ENCODE peak calls at places on chromosomes 4 and X, in ten cellular contexts. V, Z, H, M, O, X, R, K, B and D are unnamed samples.

GRCh38 chrX:22800360-22800759 is 199.4 kb upstream of the DDX53 start:
- DNase-seq in V (no peak), Z (no peak), H (peak; percentile 86), M (peak; percentile 91), O (peak; percentile 3), X (peak; percentile 62), R (no peak), K (no peak), B (peak; percentile 65), D (no peak)

GRCh38 chr4:153152453-153153338 is 51.5 kb upstream of the TRIM2 start:
- DNase-seq in V (peak; percentile 87), Z (peak; percentile 26), H (peak; percentile 66), M (peak; percentile 41), O (no peak), X (no peak), R (peak; percentile 34), K (peak; percentile 37), B (no peak), D (peak; percentile 50)

GRCh38 chrX:16819634-16820033 is 33.4 kb downstream of the TXLNG start:
- DNase-seq in V (no peak), Z (no peak), H (no peak), M (no peak), O (no peak), X (no peak), R (no peak), K (no peak), B (no peak), D (no peak)

GRCh38 chr4:76748649-76749048 is 149.3 kb downstream of the SOWAHB start:
- DNase-seq in V (no peak), Z (no peak), H (peak; percentile 41), M (peak; percentile 59), O (no peak), X (no peak), R (no peak), K (no peak), B (peak; percentile 49), D (peak; percentile 51)

GRCh38 chr4:1601533-1601835 is 82.6 kb downstream of the FAM53A start:
- DNase-seq in V (no peak), Z (no peak), H (no peak), M (no peak), O (no peak), X (no peak), R (no peak), K (no peak), B (no peak), D (no peak)

GRCh38 chrX:139936259-139936658 is 3.4 kb upstream of the ATP11C start:
- DNase-seq in V (no peak), Z (no peak), H (peak; percentile 16), M (no peak), O (no peak), X (no peak), R (no peak), K (no peak), B (no peak), D (no peak)

GRCh38 chrX:28920141-28920540 is 332.9 kb downstream of the IL1RAPL1 start:
- DNase-seq in V (no peak), Z (no peak), H (no peak), M (no peak), O (no peak), X (no peak), R (no peak), K (no peak), B (no peak), D (no peak)

GRCh38 chrX:32842053-32842452 is 369.3 kb downstream of the DMD start:
- DNase-seq in V (no peak), Z (no peak), H (no peak), M (no peak), O (no peak), X (no peak), R (no peak), K (no peak), B (no peak), D (no peak)

GRCh38 chr4:6271701-6272465 is 2.2 kb downstream of the WFS1 start:
- DNase-seq in V (no peak), Z (peak; percentile 51), H (no peak), M (no peak), O (no peak), X (no peak), R (no peak), K (peak; percentile 52), B (no peak), D (no peak)

GRCh38 chr4:8688041-8688907 is 95.7 kb downstream of the CPZ start:
- DNase-seq in V (no peak), Z (no peak), H (peak; percentile 46), M (no peak), O (no peak), X (no peak), R (no peak), K (no peak), B (no peak), D (peak; percentile 58)

GRCh38 chr4:174613979-174614378 is 91.7 kb upstream of the HPGD start:
- DNase-seq in V (no peak), Z (no peak), H (peak; percentile 11), M (no peak), O (no peak), X (no peak), R (no peak), K (no peak), B (no peak), D (no peak)

GRCh38 chrX:108018659-108019381 is 26.0 kb upstream of the VSIG1 start:
- DNase-seq in V (no peak), Z (no peak), H (no peak), M (no peak), O (no peak), X (no peak), R (peak; percentile 27), K (no peak), B (no peak), D (no peak)

GRCh38 chrX:108019382-108019857 is 25.4 kb upstream of the VSIG1 start:
- DNase-seq in V (no peak), Z (no peak), H (no peak), M (no peak), O (no peak), X (no peak), R (no peak), K (no peak), B (no peak), D (no peak)

GRCh38 chrX:108022491-108023089 is 22.3 kb upstream of the VSIG1 start:
- DNase-seq in V (no peak), Z (no peak), H (no peak), M (peak; percentile 6), O (no peak), X (no peak), R (no peak), K (no peak), B (no peak), D (no peak)

GRCh38 chrX:108025954-108026616 is 18.8 kb upstream of the VSIG1 start:
- DNase-seq in V (no peak), Z (no peak), H (no peak), M (no peak), O (no peak), X (no peak), R (no peak), K (no peak), B (no peak), D (no peak)

DNA sequence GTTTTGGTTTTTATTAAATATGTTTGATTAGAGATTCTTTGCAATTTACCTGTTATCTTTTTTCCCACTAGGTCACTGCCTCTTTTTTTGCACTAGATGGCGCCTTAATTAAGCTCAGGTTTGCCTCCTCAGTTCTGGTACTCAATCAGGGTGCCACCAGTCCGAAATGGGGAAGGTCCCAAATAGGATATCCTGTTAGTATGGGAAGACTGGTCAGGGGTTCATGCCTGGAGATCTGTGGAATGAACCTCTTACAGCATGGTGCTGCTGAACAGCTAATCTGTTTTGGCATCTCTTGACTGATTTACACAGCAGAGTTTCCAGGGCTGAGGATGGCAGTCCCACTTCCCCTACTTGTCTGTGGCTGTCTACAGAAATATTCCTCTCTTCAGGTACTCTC is 24.2 kb upstream of the VSIG1 start:
- DNase-seq in V (no peak), Z (no peak), H (peak; percentile 20), M (peak; percentile 29), O (no peak), X (no peak), R (peak; percentile 0), K (no peak), B (no peak), D (peak; percentile 12)
- TF ChIP-seq CTCF in V (no peak), Z (peak; percentile 20), H (peak; percentile 41), M (peak; percentile 46), O (no peak), X (peak; percentile 44), R (no peak), K (no peak), B (peak; percentile 76), D (peak; percentile 45)

GRCh38 chrX:115892787-115893671 is 277.5 kb upstream of the AGTR2 start:
- DNase-seq in V (peak; percentile 82), Z (no peak), H (peak; percentile 52), M (peak; percentile 4), O (no peak), X (no peak), R (no peak), K (peak; percentile 77), B (peak; percentile 95), D (no peak)
- TF ChIP-seq CTCF in V (no peak), Z (no peak), H (no peak), M (no peak), O (no peak), X (no peak), R (no peak), K (peak; percentile 35), B (peak; percentile 68), D (peak; percentile 18)

GRCh38 chrX:46882266-46882665 is 30.0 kb upstream of the JADE3 start:
- DNase-seq in V (no peak), Z (no peak), H (no peak), M (no peak), O (no peak), X (no peak), R (no peak), K (no peak), B (no peak), D (no peak)

GRCh38 chrX:46873746-46874145 is 36.9 kb downstream of the RP2 start:
- DNase-seq in V (no peak), Z (no peak), H (peak; percentile 5), M (no peak), O (no peak), X (no peak), R (no peak), K (no peak), B (no peak), D (no peak)

GRCh38 chrX:46876901-46877300 is 35.3 kb upstream of the JADE3 start:
- DNase-seq in V (no peak), Z (no peak), H (no peak), M (no peak), O (no peak), X (no peak), R (no peak), K (no peak), B (no peak), D (no peak)
- TF ChIP-seq CTCF in V (no peak), Z (no peak), H (no peak), M (no peak), O (no peak), X (no peak), R (no peak), K (no peak), B (no peak), D (no peak)

DNA sequence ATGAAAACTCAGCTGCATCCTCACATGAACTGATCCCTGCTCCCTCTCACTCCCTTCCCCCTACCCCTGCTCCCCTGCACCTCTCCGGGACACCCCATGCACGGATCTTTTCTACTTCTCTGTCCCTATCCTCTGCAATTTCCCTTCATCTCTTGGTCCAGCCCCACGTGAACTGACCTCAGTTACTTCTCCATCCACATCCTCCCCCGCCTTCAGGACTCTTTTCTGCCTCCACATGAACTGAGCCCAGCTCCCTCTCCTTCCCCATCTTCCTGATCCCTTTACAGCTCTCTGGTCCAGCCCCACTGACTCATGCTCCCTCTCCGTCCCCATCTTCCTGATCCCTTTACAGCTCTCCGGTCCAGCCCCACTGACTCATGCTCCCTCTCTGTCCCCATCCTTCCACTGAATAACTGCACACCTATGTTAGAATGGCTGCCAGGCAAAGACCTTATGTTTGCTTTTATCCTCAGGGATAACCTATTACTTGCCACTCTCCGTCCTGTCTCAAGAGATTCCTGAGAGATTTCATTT is 5.6 kb downstream of the CETN2 start:
- DNase-seq in V (no peak), Z (no peak), H (no peak), M (no peak), O (no peak), X (no peak), R (no peak), K (no peak), B (no peak), D (no peak)
- TF ChIP-seq CTCF in V (no peak), Z (no peak), H (no peak), M (no peak), O (no peak), X (no peak), R (no peak), K (no peak), B (no peak), D (no peak)